ENCODE peak calls at places on chromosome 17, in eight cellular contexts. One of them, this sample, is unnamed.

GRCh38 chr17:74353446-74354060 is 8.1 kb downstream of the BTBD17 start:
- DNase-seq in GM12878: no peak
- DNase-seq in SK-N-SH: no peak
- DNase-seq in H1: no peak
- DNase-seq in HCT116: no peak
- DNase-seq in endothelial cell of umbilical vein: no peak
- DNase-seq in K562: no peak
- DNase-seq in HepG2: no peak
- DNase-seq in this sample: no peak

GRCh38 chr17:1362065-1362848 is 37.8 kb downstream of the YWHAE start:
- DNase-seq in GM12878: no peak
- DNase-seq in SK-N-SH: no peak
- DNase-seq in H1: no peak
- DNase-seq in HCT116: no peak
- DNase-seq in HepG2: no peak
- DNase-seq in K562: no peak
- DNase-seq in endothelial cell of umbilical vein: peak
- DNase-seq in this sample: no peak

GRCh38 chr17:17042851-17043667 is 802 bp downstream of the MPRIP start:
- DNase-seq in GM12878: no peak
- DNase-seq in H1: no peak
- DNase-seq in K562: peak
- DNase-seq in HepG2: no peak
- DNase-seq in endothelial cell of umbilical vein: peak
- DNase-seq in HCT116: no peak
- DNase-seq in SK-N-SH: no peak
- DNase-seq in this sample: no peak

GRCh38 chr17:30405161-30405560 is 26.4 kb downstream of the CPD start:
- DNase-seq in H1: no peak
- DNase-seq in GM12878: no peak
- DNase-seq in K562: no peak
- DNase-seq in endothelial cell of umbilical vein: no peak
- DNase-seq in HepG2: peak
- DNase-seq in HCT116: peak
- DNase-seq in SK-N-SH: no peak
- DNase-seq in this sample: no peak

GRCh38 chr17:17565471-17566365 is 25.8 kb downstream of the PEMT start:
- DNase-seq in endothelial cell of umbilical vein: no peak
- DNase-seq in H1: no peak
- DNase-seq in SK-N-SH: no peak
- DNase-seq in HCT116: no peak
- DNase-seq in K562: no peak
- DNase-seq in HepG2: no peak
- DNase-seq in GM12878: no peak
- DNase-seq in this sample: no peak

GRCh38 chr17:50487213-50488096 is 8.8 kb downstream of the RSAD1 start:
- DNase-seq in SK-N-SH: no peak
- DNase-seq in H1: no peak
- DNase-seq in HepG2: no peak
- DNase-seq in GM12878: no peak
- DNase-seq in endothelial cell of umbilical vein: no peak
- DNase-seq in HCT116: no peak
- DNase-seq in K562: no peak
- DNase-seq in this sample: no peak

GRCh38 chr17:79420318-79421243 is 190.3 kb downstream of the RBFOX3 start:
- DNase-seq in K562: peak
- DNase-seq in HCT116: peak
- DNase-seq in endothelial cell of umbilical vein: peak
- DNase-seq in H1: no peak
- DNase-seq in HepG2: no peak
- DNase-seq in SK-N-SH: no peak
- DNase-seq in GM12878: no peak
- DNase-seq in this sample: no peak

GRCh38 chr17:50501054-50501453 is 7.2 kb upstream of the MYCBPAP start:
- DNase-seq in H1: no peak
- DNase-seq in HepG2: peak
- DNase-seq in K562: peak
- DNase-seq in GM12878: no peak
- DNase-seq in HCT116: peak
- DNase-seq in endothelial cell of umbilical vein: peak
- DNase-seq in SK-N-SH: peak
- DNase-seq in this sample: no peak

GRCh38 chr17:69502488-69502887 is 88.0 kb downstream of the MAP2K6 start:
- DNase-seq in HCT116: no peak
- DNase-seq in endothelial cell of umbilical vein: no peak
- DNase-seq in HepG2: no peak
- DNase-seq in SK-N-SH: no peak
- DNase-seq in GM12878: no peak
- DNase-seq in H1: no peak
- DNase-seq in K562: no peak
- DNase-seq in this sample: no peak

GRCh38 chr17:69500911-69501429 is 86.5 kb downstream of the MAP2K6 start:
- DNase-seq in HCT116: no peak
- DNase-seq in SK-N-SH: no peak
- DNase-seq in H1: no peak
- DNase-seq in endothelial cell of umbilical vein: no peak
- DNase-seq in K562: no peak
- DNase-seq in HepG2: no peak
- DNase-seq in GM12878: no peak
- DNase-seq in this sample: no peak

GRCh38 chr17:69501591-69502468 is 87.3 kb downstream of the MAP2K6 start:
- DNase-seq in endothelial cell of umbilical vein: peak
- DNase-seq in HepG2: peak
- DNase-seq in GM12878: no peak
- DNase-seq in H1: no peak
- DNase-seq in K562: no peak
- DNase-seq in HCT116: no peak
- DNase-seq in SK-N-SH: no peak
- DNase-seq in this sample: peak

GRCh38 chr17:69505740-69506139 is 91.2 kb downstream of the MAP2K6 start:
- DNase-seq in K562: no peak
- DNase-seq in SK-N-SH: no peak
- DNase-seq in H1: no peak
- DNase-seq in HCT116: no peak
- DNase-seq in GM12878: no peak
- DNase-seq in HepG2: no peak
- DNase-seq in endothelial cell of umbilical vein: no peak
- DNase-seq in this sample: no peak

GRCh38 chr17:69503711-69504110 is 89.2 kb downstream of the MAP2K6 start:
- DNase-seq in GM12878: peak
- DNase-seq in H1: no peak
- DNase-seq in K562: no peak
- DNase-seq in HCT116: no peak
- DNase-seq in endothelial cell of umbilical vein: no peak
- DNase-seq in HepG2: no peak
- DNase-seq in SK-N-SH: no peak
- DNase-seq in this sample: no peak
- H3K9ac ChIP-seq in GM12878: peak
- H3K9ac ChIP-seq in H1: no peak
- H3K9ac ChIP-seq in K562: no peak
- H3K9ac ChIP-seq in HCT116: no peak
- H3K9ac ChIP-seq in endothelial cell of umbilical vein: no peak
- H3K9ac ChIP-seq in HepG2: no peak
- H3K9ac ChIP-seq in SK-N-SH: no peak
- H3K9ac ChIP-seq in this sample: no peak

GRCh38 chr17:34254651-34255380 is at the start of gene CCL2:
- DNase-seq in GM12878: no peak
- DNase-seq in K562: peak
- DNase-seq in H1: peak
- DNase-seq in SK-N-SH: peak
- DNase-seq in HepG2: no peak
- DNase-seq in HCT116: no peak
- DNase-seq in endothelial cell of umbilical vein: peak
- DNase-seq in this sample: no peak

GRCh38 chr17:34252890-34253525 is 2.1 kb upstream of the CCL2 start:
- DNase-seq in HepG2: no peak
- DNase-seq in GM12878: no peak
- DNase-seq in endothelial cell of umbilical vein: no peak
- DNase-seq in HCT116: no peak
- DNase-seq in H1: no peak
- DNase-seq in K562: no peak
- DNase-seq in SK-N-SH: no peak
- DNase-seq in this sample: no peak

GRCh38 chr17:34254146-34254545 is 939 bp upstream of the CCL2 start:
- DNase-seq in endothelial cell of umbilical vein: peak
- DNase-seq in H1: no peak
- DNase-seq in GM12878: no peak
- DNase-seq in HCT116: no peak
- DNase-seq in SK-N-SH: no peak
- DNase-seq in K562: no peak
- DNase-seq in HepG2: no peak
- DNase-seq in this sample: no peak

GRCh38 chr17:34251186-34251585 is 3.9 kb upstream of the CCL2 start:
- DNase-seq in GM12878: no peak
- DNase-seq in endothelial cell of umbilical vein: no peak
- DNase-seq in HCT116: no peak
- DNase-seq in K562: no peak
- DNase-seq in H1: no peak
- DNase-seq in HepG2: no peak
- DNase-seq in SK-N-SH: no peak
- DNase-seq in this sample: no peak

DNA sequence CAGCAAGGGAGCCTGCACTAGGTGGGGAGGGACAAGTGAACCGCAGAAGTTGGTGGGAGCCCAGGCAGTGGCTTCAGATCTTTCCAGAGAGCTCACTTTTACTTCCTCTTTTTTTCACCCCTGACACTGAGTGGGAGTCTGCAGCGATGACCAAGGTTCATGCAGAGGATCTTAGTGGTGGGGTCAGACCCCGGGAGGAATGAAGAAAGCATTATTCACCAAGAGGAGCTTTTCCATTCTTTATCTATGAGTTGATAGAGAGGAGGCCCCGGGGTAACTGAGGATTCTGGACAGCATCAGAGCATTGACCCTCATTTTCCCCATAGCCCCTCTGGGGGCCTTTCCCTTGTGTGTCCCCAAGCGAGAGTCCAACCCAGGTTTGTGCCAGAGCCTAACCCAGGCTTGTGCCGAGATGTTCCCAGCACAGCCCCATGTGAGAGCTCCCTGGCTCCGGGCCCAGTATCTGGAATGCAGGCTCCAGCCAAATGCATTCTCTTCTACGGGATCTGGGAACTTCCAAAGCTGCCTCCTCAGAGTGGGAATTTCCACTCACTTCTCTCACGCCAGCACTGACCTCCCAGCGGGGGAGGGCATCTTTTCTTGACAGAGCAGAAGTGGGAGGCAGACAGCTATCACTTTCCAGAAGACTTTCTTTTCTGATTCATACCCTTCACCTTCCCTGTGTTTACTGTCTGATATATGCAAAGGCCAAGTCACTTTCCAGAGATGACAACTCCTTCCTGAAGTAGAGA is 2.8 kb upstream of the CCL2 start:
- DNase-seq in H1: no peak
- DNase-seq in HCT116: no peak
- DNase-seq in endothelial cell of umbilical vein: peak
- DNase-seq in GM12878: peak
- DNase-seq in K562: peak
- DNase-seq in HepG2: no peak
- DNase-seq in SK-N-SH: peak
- DNase-seq in this sample: no peak
- H3K27ac ChIP-seq in H1: no peak
- H3K27ac ChIP-seq in HCT116: no peak
- H3K27ac ChIP-seq in endothelial cell of umbilical vein: peak
- H3K27ac ChIP-seq in GM12878: no peak
- H3K27ac ChIP-seq in K562: no peak
- H3K27ac ChIP-seq in HepG2: no peak
- H3K27ac ChIP-seq in SK-N-SH: peak
- H3K27ac ChIP-seq in this sample: no peak

GRCh38 chr17:82492647-82493516 is 26.6 kb upstream of the FOXK2 start:
- DNase-seq in SK-N-SH: peak
- DNase-seq in H1: no peak
- DNase-seq in HepG2: no peak
- DNase-seq in endothelial cell of umbilical vein: no peak
- DNase-seq in HCT116: no peak
- DNase-seq in GM12878: no peak
- DNase-seq in K562: no peak
- DNase-seq in this sample: no peak

GRCh38 chr17:82493517-82493840 is 26.1 kb upstream of the FOXK2 start:
- DNase-seq in K562: no peak
- DNase-seq in endothelial cell of umbilical vein: no peak
- DNase-seq in H1: no peak
- DNase-seq in GM12878: no peak
- DNase-seq in SK-N-SH: no peak
- DNase-seq in HepG2: no peak
- DNase-seq in HCT116: no peak
- DNase-seq in this sample: no peak

GRCh38 chr17:82495844-82496528 is 23.5 kb upstream of the FOXK2 start:
- DNase-seq in SK-N-SH: peak
- DNase-seq in H1: peak
- DNase-seq in endothelial cell of umbilical vein: no peak
- DNase-seq in GM12878: no peak
- DNase-seq in HCT116: peak
- DNase-seq in HepG2: peak
- DNase-seq in K562: no peak
- DNase-seq in this sample: no peak

GRCh38 chr17:82496529-82497434 is 22.8 kb upstream of the FOXK2 start:
- DNase-seq in GM12878: peak
- DNase-seq in H1: peak
- DNase-seq in SK-N-SH: peak
- DNase-seq in HCT116: peak
- DNase-seq in K562: peak
- DNase-seq in HepG2: no peak
- DNase-seq in endothelial cell of umbilical vein: peak
- DNase-seq in this sample: no peak

DNA sequence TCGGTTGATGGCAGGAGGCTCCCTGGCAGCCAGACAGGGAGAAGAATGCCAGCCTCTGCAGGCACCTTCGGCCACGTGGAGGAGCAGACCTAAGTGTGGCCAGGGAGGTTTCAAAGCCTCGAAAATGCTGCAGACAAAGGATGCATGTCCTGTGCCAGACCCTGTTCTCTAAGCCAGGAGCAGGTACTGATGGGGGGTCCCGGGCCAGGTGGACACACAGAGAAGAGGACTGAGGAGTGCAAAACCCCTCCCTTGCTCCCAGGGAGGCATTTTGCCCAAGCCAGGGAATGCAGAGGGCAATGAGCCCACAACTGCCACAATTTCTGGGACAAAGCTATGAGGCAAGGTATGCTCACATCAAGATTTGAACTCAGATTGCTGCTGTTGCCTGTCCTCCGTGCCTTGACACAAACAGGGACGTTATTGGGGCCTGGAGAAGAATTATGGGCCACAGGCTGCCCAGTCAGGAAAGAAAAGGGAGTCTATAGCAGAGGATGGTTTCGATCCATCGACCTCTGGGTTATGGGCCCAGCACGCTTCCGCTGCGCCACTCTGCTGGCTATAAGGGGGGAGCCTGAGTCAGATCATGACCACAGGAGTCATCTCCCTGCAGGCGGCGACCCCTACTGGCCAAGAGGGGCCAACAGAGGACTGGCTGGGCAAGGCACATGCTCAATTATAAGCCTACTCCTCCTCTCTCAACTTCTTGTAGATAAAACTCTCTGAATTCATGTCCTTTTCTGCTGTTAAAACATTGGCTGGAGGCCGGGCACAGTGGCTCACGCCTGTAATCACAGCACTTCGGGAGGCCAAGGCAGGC is 25.1 kb upstream of the FOXK2 start:
- DNase-seq in K562: peak
- DNase-seq in HepG2: peak
- DNase-seq in SK-N-SH: peak
- DNase-seq in endothelial cell of umbilical vein: peak
- DNase-seq in HCT116: peak
- DNase-seq in H1: peak
- DNase-seq in GM12878: peak
- DNase-seq in this sample: peak
- TF ChIP-seq POLR2AphosphoS5 in K562: no peak
- TF ChIP-seq POLR2AphosphoS5 in HepG2: no peak
- TF ChIP-seq POLR2AphosphoS5 in SK-N-SH: peak
- TF ChIP-seq POLR2AphosphoS5 in endothelial cell of umbilical vein: peak
- TF ChIP-seq POLR2AphosphoS5 in HCT116: peak
- TF ChIP-seq POLR2AphosphoS5 in H1: no peak
- TF ChIP-seq POLR2AphosphoS5 in GM12878: no peak
- TF ChIP-seq POLR2AphosphoS5 in this sample: no peak

DNA sequence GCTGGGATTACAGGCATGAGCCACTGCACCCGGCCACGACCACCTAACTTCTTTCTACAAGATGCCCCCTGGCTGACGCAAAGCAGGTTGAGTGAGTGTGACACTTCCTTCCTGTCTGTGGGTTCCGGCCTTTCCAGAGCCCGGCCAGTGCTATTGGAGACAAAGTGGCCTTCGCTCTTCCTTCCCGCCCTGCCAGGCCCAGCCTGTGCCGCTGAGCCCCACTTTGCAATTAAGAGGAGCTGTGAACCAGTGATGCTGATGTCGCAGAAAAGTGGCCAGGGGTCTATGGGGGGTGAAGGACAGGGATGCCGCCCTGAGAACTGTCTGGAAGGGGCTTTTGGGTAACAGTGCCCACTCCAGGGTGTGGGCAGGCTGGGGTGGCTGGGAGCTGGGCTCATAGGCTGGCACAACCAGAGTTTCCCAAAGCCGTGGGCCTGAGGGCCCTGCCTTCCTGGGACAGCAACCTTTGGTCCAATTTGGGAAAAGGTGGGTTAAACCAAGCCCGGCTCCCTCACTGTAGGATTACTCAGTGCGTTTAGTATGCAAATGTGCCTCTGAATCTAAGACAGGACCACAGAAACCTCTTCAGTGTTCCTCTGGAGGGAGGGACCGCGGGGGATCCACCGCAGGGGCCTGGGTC is 174.9 kb downstream of the SEC14L1 start:
- DNase-seq in GM12878: no peak
- DNase-seq in K562: no peak
- DNase-seq in HepG2: no peak
- DNase-seq in H1: no peak
- DNase-seq in HCT116: no peak
- DNase-seq in SK-N-SH: peak
- DNase-seq in endothelial cell of umbilical vein: peak
- DNase-seq in this sample: no peak
- H3K9ac ChIP-seq in GM12878: no peak
- H3K9ac ChIP-seq in K562: no peak
- H3K9ac ChIP-seq in HepG2: no peak
- H3K9ac ChIP-seq in H1: no peak
- H3K9ac ChIP-seq in HCT116: peak
- H3K9ac ChIP-seq in SK-N-SH: peak
- H3K9ac ChIP-seq in endothelial cell of umbilical vein: peak
- H3K9ac ChIP-seq in this sample: no peak

This sample was measured in SK-N-MC.